ENCODE peak calls at places on chromosomes 11 and 22, in eight cellular contexts. K is foreskin keratinocyte, W is endodermal cell, M is left ventricle myocardium inferior, T is body of pancreas, H is A549, O is pancreas, E is lower lobe of right lung. V is an unnamed sample.

GRCh38 chr11:114242032-114242431 is 54.2 kb upstream of the NNMT start:
- DNase-seq in K (no peak), W (no peak), M (no peak), T (no peak), H (no peak), O (no peak), E (no peak), V (no peak)

GRCh38 chr22:44463151-44463550 is 34.9 kb downstream of the RTL6 start:
- DNase-seq in K (no peak), W (no peak), M (no peak), T (no peak), H (no peak), O (no peak), E (no peak), V (peak; percentile 84)

GRCh38 chr22:36359172-36359973 is 28.4 kb downstream of the MYH9 start:
- DNase-seq in K (no peak), W (no peak), M (no peak), T (no peak), H (no peak), O (no peak), E (no peak), V (no peak)

GRCh38 chr11:19183641-19184040 is 18.1 kb downstream of the CSRP3 start:
- DNase-seq in K (no peak), W (peak; percentile 52), M (no peak), T (no peak), H (no peak), O (no peak), E (no peak), V (no peak)

GRCh38 chr22:33811208-33811607 is 109.1 kb downstream of the LARGE1 start:
- DNase-seq in K (no peak), W (no peak), M (no peak), T (no peak), H (no peak), O (no peak), E (no peak), V (no peak)

GRCh38 chr11:73520358-73521061 is 77.4 kb downstream of the FAM168A start:
- DNase-seq in K (no peak), W (no peak), M (no peak), T (no peak), H (no peak), O (no peak), E (no peak), V (no peak)

GRCh38 chr11:119741369-119742262 is 12.6 kb upstream of the NECTIN1 start:
- DNase-seq in K (no peak), W (peak; percentile 93), M (peak; percentile 52), T (no peak), H (peak; percentile 20), O (no peak), E (peak; percentile 74), V (no peak)

GRCh38 chr11:13831707-13832106 is 130.8 kb upstream of the SPON1 start:
- DNase-seq in K (no peak), W (no peak), M (no peak), T (peak; percentile 43), H (no peak), O (no peak), E (no peak), V (peak; percentile 75)

GRCh38 chr11:60318726-60319125 is 8.3 kb upstream of the MS4A6E start:
- DNase-seq in K (peak; percentile 39), W (no peak), M (no peak), T (no peak), H (no peak), O (no peak), E (no peak), V (no peak)

GRCh38 chr11:35515224-35515623 is 10.2 kb downstream of the PAMR1 start:
- DNase-seq in K (peak; percentile 94), W (no peak), M (no peak), T (no peak), H (no peak), O (no peak), E (no peak), V (peak; percentile 83)

GRCh38 chr22:21073023-21073422 is 27.3 kb downstream of the LRRC74B start:
- DNase-seq in K (peak; percentile 35), W (no peak), M (no peak), T (no peak), H (no peak), O (no peak), E (no peak), V (no peak)

GRCh38 chr11:35750315-35750714 is 87.7 kb downstream of the TRIM44 start:
- DNase-seq in K (no peak), W (no peak), M (no peak), T (no peak), H (no peak), O (no peak), E (no peak), V (no peak)

GRCh38 chr11:90218606-90219005 is 4.2 kb downstream of the CHORDC1 start:
- DNase-seq in K (no peak), W (peak; percentile 69), M (peak; percentile 26), T (no peak), H (no peak), O (peak; percentile 34), E (peak; percentile 36), V (no peak)
- H3K4me1 ChIP-seq in K (peaks cover 8% of the 10 kb centered on the region), W (peaks cover 4% of the 10 kb centered on the region), M (peaks cover 82% of the 10 kb centered on the region), T (peaks cover 22% of the 10 kb centered on the region), H (peaks cover 37% of the 10 kb centered on the region), O (peaks cover 10% of the 10 kb centered on the region), E (peaks cover 21% of the 10 kb centered on the region), V (peaks cover 54% of the 10 kb centered on the region)

DNA sequence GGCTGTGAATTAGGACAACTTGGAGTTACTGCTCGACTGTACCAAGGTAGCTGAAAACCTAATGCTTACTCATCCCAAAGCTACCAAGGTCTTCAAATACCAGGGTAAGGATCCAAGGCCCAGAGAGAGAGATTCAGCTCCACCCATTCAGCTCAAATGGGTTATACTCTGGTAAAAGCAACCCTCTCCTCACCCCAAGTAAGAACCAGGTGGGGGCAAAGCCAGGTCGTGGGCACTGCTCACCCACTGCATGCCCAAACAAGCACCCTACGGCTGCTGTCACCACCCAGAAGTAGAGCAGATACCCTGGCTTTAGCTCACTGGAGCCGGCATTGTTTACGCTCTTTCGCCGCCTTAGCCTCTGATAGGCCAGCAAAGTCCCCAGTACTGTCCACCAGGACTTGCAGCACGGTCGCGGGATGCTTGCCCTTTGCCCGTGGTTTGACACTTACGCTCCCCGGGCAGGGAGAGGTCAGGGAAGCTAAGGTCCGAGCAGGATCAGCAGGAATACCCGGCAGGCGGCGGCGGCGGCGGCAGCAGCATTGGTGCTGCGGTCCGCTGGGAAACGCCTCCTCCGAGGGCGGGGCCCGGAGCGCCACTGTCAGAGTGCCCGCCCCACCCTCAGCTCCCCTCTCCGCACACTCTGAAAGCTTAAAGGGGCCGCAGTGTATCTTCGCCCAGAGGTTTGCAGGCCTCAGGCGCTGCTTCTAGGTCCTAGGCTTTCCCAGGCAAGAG is 19.6 kb downstream of the CKAP5 start:
- DNase-seq in K (peak; percentile 66), W (peak; percentile 93), M (peak; percentile 89), T (peak; percentile 87), H (peak; percentile 67), O (peak; percentile 90), E (peak; percentile 91), V (peak; percentile 92)
- TF ChIP-seq CTCF in K (peak; percentile 7), W (peak; percentile 38), M (peak; percentile 43), T (peak; percentile 20), H (no peak), O (no peak), E (peak; percentile 25), V (peak; percentile 18)

GRCh38 chr11:69575296-69576068 is 65.5 kb upstream of the CCND1 start:
- DNase-seq in K (no peak), W (no peak), M (no peak), T (no peak), H (no peak), O (no peak), E (no peak), V (no peak)
- H3K4me1 ChIP-seq in K (no peaks in the 10 kb centered on the region), W (no peaks in the 10 kb centered on the region), M (peaks cover 12% of the 10 kb centered on the region), T (no peaks in the 10 kb centered on the region), H (no peaks in the 10 kb centered on the region), O (no peaks in the 10 kb centered on the region), E (no peaks in the 10 kb centered on the region), V (no peaks in the 10 kb centered on the region)

GRCh38 chr11:116249561-116249960 is 523.2 kb downstream of the BUD13 start:
- DNase-seq in K (no peak), W (no peak), M (no peak), T (no peak), H (no peak), O (no peak), E (no peak), V (no peak)
- TF ChIP-seq CTCF in K (no peak), W (peak; percentile 60), M (no peak), T (no peak), H (no peak), O (no peak), E (no peak), V (no peak)

GRCh38 chr11:26087095-26087935 is 244.6 kb upstream of the ANO3 start:
- DNase-seq in K (no peak), W (no peak), M (no peak), T (no peak), H (no peak), O (no peak), E (no peak), V (no peak)
- H3K4me1 ChIP-seq in K (peaks cover 14% of the 10 kb centered on the region), W (no peaks in the 10 kb centered on the region), M (no peaks in the 10 kb centered on the region), T (no peaks in the 10 kb centered on the region), H (no peaks in the 10 kb centered on the region), O (no peaks in the 10 kb centered on the region), E (no peaks in the 10 kb centered on the region), V (no peaks in the 10 kb centered on the region)

GRCh38 chr11:12404461-12404860 is 27.1 kb downstream of the PARVA start:
- DNase-seq in K (no peak), W (no peak), M (peak; percentile 38), T (no peak), H (no peak), O (no peak), E (no peak), V (peak; percentile 89)
- TF ChIP-seq CTCF in K (no peak), W (no peak), M (no peak), T (no peak), H (no peak), O (no peak), E (no peak), V (no peak)